ENCODE peak calls at places on chromosomes 11 and 22, in four cellular contexts. S is RPMI8226, I is psoas muscle, G is HCEC 1CT. A is an unnamed sample.

GRCh38 chr11:35617687-35618496 is at the start of gene FJX1:
- DNase-seq in S (peak; percentile 59), I (peak; percentile 70), G (peak; percentile 96), A (peak; percentile 14)

GRCh38 chr11:12163181-12163841 is 52.9 kb downstream of the MICAL2 start:
- DNase-seq in G (peak; percentile 33), I (no peak), S (no peak), A (no peak)

GRCh38 chr22:17773606-17774205 is 563 bp downstream of the BID start:
- DNase-seq in G (peak; percentile 18), S (peak; percentile 62), I (peak; percentile 71), A (peak; percentile 58)

GRCh38 chr22:43862882-43863202 is 529 bp upstream of the SULT4A1 start:
- DNase-seq in G (no peak), I (peak; percentile 34), S (no peak), A (no peak)

GRCh38 chr11:14774738-14775137 is 117.3 kb downstream of the CYP2R1 start:
- DNase-seq in S (no peak), I (no peak), G (no peak), A (no peak)

GRCh38 chr11:102604875-102605274 is 20.3 kb downstream of the MMP20 start:
- DNase-seq in G (no peak), S (no peak), I (no peak), A (no peak)

GRCh38 chr11:1660025-1660867 is 30.7 kb downstream of the KRTAP5-5 start:
- DNase-seq in S (no peak), I (no peak), G (no peak), A (no peak)

GRCh38 chr11:20026629-20027545 is 133.4 kb downstream of the DBX1 start:
- DNase-seq in G (no peak), S (no peak), I (no peak), A (no peak)

GRCh38 chr22:23071163-23072034 is 1.1 kb downstream of the GNAZ start:
- DNase-seq in S (no peak), G (no peak), I (peak; percentile 50), A (no peak)

GRCh38 chr11:975824-976223 is 50.2 kb downstream of the AP2A2 start:
- DNase-seq in S (no peak), I (no peak), G (no peak), A (no peak)

GRCh38 chr22:38108561-38109319 is 1.7 kb downstream of the BAIAP2L2 start:
- DNase-seq in I (no peak), G (no peak), S (no peak), A (no peak)

GRCh38 chr11:119886667-119887230 is 157.7 kb upstream of the NECTIN1 start:
- DNase-seq in I (no peak), G (no peak), S (no peak), A (no peak)

GRCh38 chr11:115528217-115528616 is 24.0 kb upstream of the CADM1 start:
- DNase-seq in I (no peak), G (no peak), S (no peak), A (no peak)

GRCh38 chr11:128565881-128566280 is 21.5 kb downstream of the ETS1 start:
- DNase-seq in G (no peak), I (no peak), S (no peak), A (no peak)

GRCh38 chr11:61270354-61271070 is 24.6 kb downstream of the VWCE start:
- DNase-seq in S (no peak), G (peak; percentile 72), I (no peak), A (no peak)

GRCh38 chr11:45754261-45754709 is 50.7 kb upstream of the SLC35C1 start:
- DNase-seq in I (no peak), S (no peak), G (no peak), A (no peak)

GRCh38 chr22:38870791-38871359 is 1.1 kb downstream of the CBX6 start:
- DNase-seq in I (no peak), G (no peak), S (no peak), A (no peak)